ENCODE peak calls at places on chromosomes 5 and 9, in six cellular contexts. One of them, this sample, is unnamed.

GRCh38 chr5:95471922-95472321 is 80.8 kb downstream of the FAM81B start:
- DNase-seq in pancreas: no peak
- DNase-seq in AG09309: peak
- DNase-seq in A549: no peak
- DNase-seq in mucosa of descending colon: no peak
- DNase-seq in DND-41: no peak
- DNase-seq in this sample: peak

GRCh38 chr5:87844449-87844848 is 424.2 kb downstream of the TMEM161B start:
- DNase-seq in DND-41: no peak
- DNase-seq in pancreas: no peak
- DNase-seq in AG09309: no peak
- DNase-seq in A549: no peak
- DNase-seq in mucosa of descending colon: no peak
- DNase-seq in this sample: no peak

GRCh38 chr5:61809651-61810050 is 477.6 kb downstream of the ZSWIM6 start:
- DNase-seq in mucosa of descending colon: no peak
- DNase-seq in AG09309: no peak
- DNase-seq in DND-41: no peak
- DNase-seq in pancreas: peak
- DNase-seq in A549: no peak
- DNase-seq in this sample: no peak

GRCh38 chr5:10220253-10220652 is 29.4 kb downstream of the ATPSCKMT start:
- DNase-seq in A549: no peak
- DNase-seq in DND-41: no peak
- DNase-seq in mucosa of descending colon: no peak
- DNase-seq in pancreas: no peak
- DNase-seq in AG09309: no peak
- DNase-seq in this sample: no peak

GRCh38 chr9:88587182-88587581 is 52.2 kb downstream of the NXNL2 start:
- DNase-seq in A549: peak
- DNase-seq in mucosa of descending colon: no peak
- DNase-seq in DND-41: peak
- DNase-seq in pancreas: no peak
- DNase-seq in AG09309: no peak
- DNase-seq in this sample: no peak

GRCh38 chr5:121144764-121145163 is 680.7 kb downstream of the PRR16 start:
- DNase-seq in mucosa of descending colon: no peak
- DNase-seq in A549: no peak
- DNase-seq in AG09309: peak
- DNase-seq in DND-41: no peak
- DNase-seq in pancreas: no peak
- DNase-seq in this sample: no peak

GRCh38 chr9:11023201-11023600 is 410.4 kb upstream of the PTPRD start:
- DNase-seq in DND-41: no peak
- DNase-seq in pancreas: no peak
- DNase-seq in AG09309: no peak
- DNase-seq in A549: no peak
- DNase-seq in mucosa of descending colon: no peak
- DNase-seq in this sample: no peak

GRCh38 chr5:76303917-76304316 is 99.2 kb upstream of the IQGAP2 start:
- DNase-seq in pancreas: no peak
- DNase-seq in A549: peak
- DNase-seq in mucosa of descending colon: peak
- DNase-seq in DND-41: peak
- DNase-seq in AG09309: no peak
- DNase-seq in this sample: no peak

GRCh38 chr5:65142007-65142406 is 339.7 kb downstream of the ADAMTS6 start:
- DNase-seq in DND-41: no peak
- DNase-seq in pancreas: no peak
- DNase-seq in A549: no peak
- DNase-seq in mucosa of descending colon: no peak
- DNase-seq in AG09309: no peak
- DNase-seq in this sample: no peak

GRCh38 chr9:86983260-86984255 is 36.3 kb upstream of the GAS1 start:
- DNase-seq in mucosa of descending colon: no peak
- DNase-seq in AG09309: peak
- DNase-seq in DND-41: no peak
- DNase-seq in pancreas: no peak
- DNase-seq in A549: no peak
- DNase-seq in this sample: peak

GRCh38 chr9:129889461-129889935 is 54.2 kb downstream of the USP20 start:
- DNase-seq in DND-41: peak
- DNase-seq in pancreas: no peak
- DNase-seq in mucosa of descending colon: peak
- DNase-seq in A549: no peak
- DNase-seq in AG09309: no peak
- DNase-seq in this sample: no peak

GRCh38 chr5:81825237-81825636 is 74.3 kb upstream of the SSBP2 start:
- DNase-seq in DND-41: no peak
- DNase-seq in pancreas: no peak
- DNase-seq in A549: peak
- DNase-seq in AG09309: peak
- DNase-seq in mucosa of descending colon: peak
- DNase-seq in this sample: peak

GRCh38 chr9:24293391-24293790 is 252.3 kb downstream of the IZUMO3 start:
- DNase-seq in DND-41: no peak
- DNase-seq in pancreas: no peak
- DNase-seq in mucosa of descending colon: no peak
- DNase-seq in A549: no peak
- DNase-seq in AG09309: no peak
- DNase-seq in this sample: no peak

GRCh38 chr9:108244676-108245075 is 611.1 kb downstream of the ACTL7B start:
- DNase-seq in A549: no peak
- DNase-seq in pancreas: no peak
- DNase-seq in DND-41: no peak
- DNase-seq in AG09309: no peak
- DNase-seq in mucosa of descending colon: no peak
- DNase-seq in this sample: peak

GRCh38 chr5:10251409-10251808 is 1.3 kb downstream of the CCT5 start:
- DNase-seq in A549: no peak
- DNase-seq in pancreas: no peak
- DNase-seq in mucosa of descending colon: no peak
- DNase-seq in AG09309: no peak
- DNase-seq in DND-41: no peak
- DNase-seq in this sample: no peak

GRCh38 chr9:100756217-100756616 is 178.3 kb downstream of the CAVIN4 start:
- DNase-seq in mucosa of descending colon: no peak
- DNase-seq in AG09309: no peak
- DNase-seq in A549: no peak
- DNase-seq in DND-41: no peak
- DNase-seq in pancreas: no peak
- DNase-seq in this sample: no peak

GRCh38 chr5:139709587-139710369 is 61.6 kb downstream of the CXXC5 start:
- DNase-seq in A549: no peak
- DNase-seq in DND-41: peak
- DNase-seq in pancreas: peak
- DNase-seq in AG09309: no peak
- DNase-seq in mucosa of descending colon: peak
- DNase-seq in this sample: no peak

GRCh38 chr5:54229041-54229780 is 81.2 kb downstream of the ARL15 start:
- DNase-seq in pancreas: peak
- DNase-seq in A549: peak
- DNase-seq in AG09309: no peak
- DNase-seq in mucosa of descending colon: no peak
- DNase-seq in DND-41: peak
- DNase-seq in this sample: no peak

GRCh38 chr9:115213777-115214428 is 95.9 kb upstream of the TNC start:
- DNase-seq in DND-41: no peak
- DNase-seq in A549: peak
- DNase-seq in mucosa of descending colon: no peak
- DNase-seq in AG09309: no peak
- DNase-seq in pancreas: no peak
- DNase-seq in this sample: peak

GRCh38 chr5:58855851-58856739 is 273.2 kb downstream of the RAB3C start:
- DNase-seq in A549: no peak
- DNase-seq in AG09309: no peak
- DNase-seq in pancreas: no peak
- DNase-seq in DND-41: no peak
- DNase-seq in mucosa of descending colon: no peak
- DNase-seq in this sample: no peak

GRCh38 chr5:149237662-149238061 is 34.0 kb upstream of the AFAP1L1 start:
- DNase-seq in mucosa of descending colon: no peak
- DNase-seq in AG09309: no peak
- DNase-seq in pancreas: no peak
- DNase-seq in A549: no peak
- DNase-seq in DND-41: no peak
- DNase-seq in this sample: no peak

GRCh38 chr9:78365979-78366697 is 69.2 kb downstream of the PSAT1 start:
- DNase-seq in AG09309: no peak
- DNase-seq in DND-41: no peak
- DNase-seq in pancreas: no peak
- DNase-seq in mucosa of descending colon: no peak
- DNase-seq in A549: peak
- DNase-seq in this sample: no peak

GRCh38 chr5:95808686-95809413 is 13.7 kb downstream of the GLRX start:
- DNase-seq in DND-41: peak
- DNase-seq in pancreas: no peak
- DNase-seq in AG09309: no peak
- DNase-seq in A549: no peak
- DNase-seq in mucosa of descending colon: peak
- DNase-seq in this sample: peak

GRCh38 chr5:143890475-143890874 is 78.5 kb downstream of the HMHB1 start:
- DNase-seq in DND-41: no peak
- DNase-seq in pancreas: no peak
- DNase-seq in AG09309: no peak
- DNase-seq in A549: no peak
- DNase-seq in mucosa of descending colon: no peak
- DNase-seq in this sample: no peak

GRCh38 chr5:3124410-3124809 is 372.9 kb upstream of the IRX2 start:
- DNase-seq in DND-41: no peak
- DNase-seq in A549: no peak
- DNase-seq in AG09309: no peak
- DNase-seq in mucosa of descending colon: no peak
- DNase-seq in pancreas: no peak
- DNase-seq in this sample: no peak

GRCh38 chr5:163496286-163496685 is 9.1 kb upstream of the MAT2B start:
- DNase-seq in AG09309: no peak
- DNase-seq in A549: no peak
- DNase-seq in mucosa of descending colon: no peak
- DNase-seq in pancreas: no peak
- DNase-seq in DND-41: no peak
- DNase-seq in this sample: no peak

GRCh38 chr9:19102181-19102630 is 498 bp downstream of the HAUS6 start:
- DNase-seq in mucosa of descending colon: peak
- DNase-seq in pancreas: peak
- DNase-seq in DND-41: peak
- DNase-seq in AG09309: no peak
- DNase-seq in A549: no peak
- DNase-seq in this sample: no peak

GRCh38 chr5:14851999-14852526 is 19.5 kb downstream of the ANKH start:
- DNase-seq in A549: no peak
- DNase-seq in mucosa of descending colon: no peak
- DNase-seq in AG09309: no peak
- DNase-seq in DND-41: no peak
- DNase-seq in pancreas: no peak
- DNase-seq in this sample: no peak

GRCh38 chr5:137091473-137091872 is 407.7 kb downstream of the SPOCK1 start:
- DNase-seq in pancreas: no peak
- DNase-seq in DND-41: no peak
- DNase-seq in AG09309: no peak
- DNase-seq in mucosa of descending colon: no peak
- DNase-seq in A549: no peak
- DNase-seq in this sample: no peak

GRCh38 chr5:16727937-16728336 is 111.1 kb upstream of the RETREG1 start:
- DNase-seq in AG09309: no peak
- DNase-seq in A549: no peak
- DNase-seq in pancreas: no peak
- DNase-seq in DND-41: no peak
- DNase-seq in mucosa of descending colon: peak
- DNase-seq in this sample: no peak

GRCh38 chr9:94952553-94953373 is 226.3 kb downstream of the AOPEP start:
- DNase-seq in DND-41: no peak
- DNase-seq in A549: no peak
- DNase-seq in mucosa of descending colon: no peak
- DNase-seq in AG09309: no peak
- DNase-seq in pancreas: no peak
- DNase-seq in this sample: no peak

GRCh38 chr9:127742435-127743088 is 7.5 kb upstream of the TOR2A start:
- DNase-seq in AG09309: no peak
- DNase-seq in pancreas: no peak
- DNase-seq in DND-41: no peak
- DNase-seq in mucosa of descending colon: peak
- DNase-seq in A549: peak
- DNase-seq in this sample: peak
- H3K4me3 ChIP-seq in AG09309: peak
- H3K4me3 ChIP-seq in pancreas: peak
- H3K4me3 ChIP-seq in DND-41: no peak
- H3K4me3 ChIP-seq in mucosa of descending colon: no peak
- H3K4me3 ChIP-seq in A549: peak
- H3K4me3 ChIP-seq in this sample: peak

DNA sequence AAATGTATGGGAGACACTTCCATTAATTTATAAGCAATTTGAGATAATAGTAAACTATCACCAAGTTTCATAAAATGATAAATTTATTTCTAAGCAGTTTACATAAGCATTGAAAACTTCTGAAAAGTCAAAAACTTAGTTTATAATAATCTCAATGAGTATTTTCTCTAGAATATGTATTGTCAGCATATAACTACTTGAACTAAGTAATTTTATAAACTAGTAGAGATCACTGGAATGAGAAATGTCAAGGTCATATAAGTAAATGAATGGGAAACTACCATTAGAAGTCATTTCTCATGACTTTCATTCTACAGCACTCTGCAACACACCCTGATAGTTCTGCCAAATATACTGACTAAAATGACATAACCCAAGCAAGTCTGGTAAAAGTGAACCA is 3.4 kb downstream of the TBCA start:
- DNase-seq in pancreas: no peak
- DNase-seq in AG09309: no peak
- DNase-seq in mucosa of descending colon: no peak
- DNase-seq in DND-41: no peak
- DNase-seq in A549: no peak
- DNase-seq in this sample: no peak
- H3K4me3 ChIP-seq in pancreas: no peak
- H3K4me3 ChIP-seq in AG09309: no peak
- H3K4me3 ChIP-seq in mucosa of descending colon: no peak
- H3K4me3 ChIP-seq in DND-41: no peak
- H3K4me3 ChIP-seq in A549: no peak
- H3K4me3 ChIP-seq in this sample: no peak

GRCh38 chr5:173228639-173229380 is 6.2 kb downstream of the NKX2-5 start:
- DNase-seq in pancreas: no peak
- DNase-seq in A549: no peak
- DNase-seq in mucosa of descending colon: no peak
- DNase-seq in AG09309: no peak
- DNase-seq in DND-41: no peak
- DNase-seq in this sample: no peak
- H3K4me3 ChIP-seq in pancreas: peak
- H3K4me3 ChIP-seq in A549: no peak
- H3K4me3 ChIP-seq in mucosa of descending colon: no peak
- H3K4me3 ChIP-seq in AG09309: no peak
- H3K4me3 ChIP-seq in DND-41: no peak
- H3K4me3 ChIP-seq in this sample: peak

DNA sequence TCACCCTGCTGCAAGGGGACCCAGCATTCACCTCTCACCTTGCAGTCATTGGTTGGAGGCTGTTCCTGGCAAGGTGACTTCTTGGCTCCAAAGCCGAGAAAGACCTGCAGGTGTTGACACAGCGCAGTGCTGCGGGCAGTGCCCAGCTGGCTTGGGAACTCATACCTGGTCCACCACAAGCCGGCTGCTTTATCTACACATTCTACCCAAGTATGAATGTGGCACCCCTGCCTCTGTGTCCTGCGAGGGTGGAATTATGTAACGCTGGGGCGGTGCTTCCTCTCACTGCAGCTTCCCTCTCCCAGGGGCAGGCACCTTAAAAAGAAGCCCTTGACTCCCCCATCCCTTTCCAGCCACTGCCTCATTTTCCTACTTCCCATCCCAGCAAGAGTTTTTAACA is 2.5 kb upstream of the ZMYND19 start:
- DNase-seq in pancreas: peak
- DNase-seq in mucosa of descending colon: no peak
- DNase-seq in A549: no peak
- DNase-seq in AG09309: no peak
- DNase-seq in DND-41: no peak
- DNase-seq in this sample: no peak
- H3K4me3 ChIP-seq in pancreas: no peak
- H3K4me3 ChIP-seq in mucosa of descending colon: no peak
- H3K4me3 ChIP-seq in A549: no peak
- H3K4me3 ChIP-seq in AG09309: no peak
- H3K4me3 ChIP-seq in DND-41: no peak
- H3K4me3 ChIP-seq in this sample: no peak